ENCODE peak calls at places on chromosome 18, in four cellular contexts. T, G, C and O are unnamed samples.

GRCh38 chr18:48815581-48816324 is 135.0 kb downstream of the SMAD7 start:
- DNase-seq in T (peak; percentile 63), G (peak; percentile 68), C (no peak), O (no peak)

GRCh38 chr18:74373428-74373827 is 57.8 kb downstream of the C18orf63 start:
- DNase-seq in C (no peak), G (no peak), T (no peak), O (no peak)

GRCh38 chr18:57426187-57426586 is 9.0 kb upstream of the ONECUT2 start:
- DNase-seq in G (no peak), C (no peak), T (no peak), O (no peak)

GRCh38 chr18:70072678-70073077 is 125.0 kb upstream of the CD226 start:
- DNase-seq in T (peak; percentile 47), G (no peak), C (no peak), O (no peak)

GRCh38 chr18:3653263-3653858 is 203.4 kb downstream of the TGIF1 start:
- DNase-seq in G (no peak), C (no peak), T (no peak), O (no peak)

GRCh38 chr18:25896178-25896780 is 194.1 kb downstream of the SS18 start:
- DNase-seq in C (no peak), G (no peak), T (peak; percentile 41), O (no peak)

GRCh38 chr18:55998071-55998522 is 410.1 kb upstream of the TCF4 start:
- DNase-seq in T (peak; percentile 69), C (no peak), G (no peak), O (no peak)

GRCh38 chr18:4020026-4020425 is 435.1 kb downstream of the DLGAP1 start:
- DNase-seq in G (no peak), C (no peak), T (no peak), O (no peak)

GRCh38 chr18:51398104-51398503 is 200.6 kb upstream of the MEX3C start:
- DNase-seq in G (no peak), C (no peak), T (no peak), O (no peak)

GRCh38 chr18:9814431-9814830 is 71.3 kb upstream of the TXNDC2 start:
- DNase-seq in T (peak; percentile 94), G (no peak), C (no peak), O (no peak)

GRCh38 chr18:48139427-48140347 is 209.2 kb upstream of the SMAD2 start:
- DNase-seq in G (no peak), C (peak; percentile 71), T (no peak), O (no peak)

GRCh38 chr18:24118750-24119577 is 19.9 kb upstream of the CABYR start:
- DNase-seq in G (peak; percentile 82), C (peak; percentile 57), T (peak; percentile 56), O (peak; percentile 19)

GRCh38 chr18:9578306-9578705 is 36.1 kb downstream of the PPP4R1 start:
- DNase-seq in G (no peak), C (no peak), T (no peak), O (no peak)

GRCh38 chr18:23165271-23165670 is 30.0 kb downstream of the CABLES1 start:
- DNase-seq in T (no peak), C (no peak), G (no peak), O (no peak)

GRCh38 chr18:75087119-75088020 is 121.6 kb downstream of the PTGR3 start:
- DNase-seq in C (no peak), G (no peak), T (no peak), O (no peak)

GRCh38 chr18:23970161-23971153 is 44.1 kb upstream of the TTC39C start:
- DNase-seq in G (no peak), T (no peak), C (no peak), O (no peak)

GRCh38 chr18:500556-501405 is at the start of gene COLEC12:
- DNase-seq in C (peak; percentile 50), T (peak; percentile 42), G (no peak), O (no peak)

GRCh38 chr18:48709371-48709770 is 170.5 kb downstream of the CTIF start:
- DNase-seq in G (no peak), C (peak; percentile 42), T (no peak), O (no peak)

DNA sequence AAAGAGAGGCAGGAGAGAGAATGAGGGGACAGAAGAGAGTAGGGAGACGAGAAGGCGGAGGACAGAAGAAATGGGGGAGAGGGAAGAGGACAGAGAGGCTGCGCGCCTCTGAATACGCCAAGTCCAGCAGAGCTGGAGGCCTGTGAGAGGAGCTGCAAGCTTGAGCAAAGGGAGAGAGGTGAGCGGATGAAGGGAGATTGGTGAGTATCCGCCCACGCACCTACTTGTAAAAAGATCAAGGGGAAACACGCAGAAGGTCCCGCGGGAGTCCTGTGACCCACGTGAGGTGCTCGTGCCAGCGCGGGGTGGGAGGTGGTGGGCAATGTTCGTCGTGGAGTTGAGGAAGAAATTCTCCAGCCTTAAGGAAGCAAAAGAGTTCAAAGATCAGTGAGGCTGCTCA is 2.0 kb upstream of the NETO1 start:
- DNase-seq in T (no peak), G (no peak), C (no peak), O (no peak)
- H3K4me3 ChIP-seq in T (no peak overlapping the region), G (no peak overlapping the region), C (peak overlapping the region; percentile 62), O (no peak overlapping the region)

GRCh38 chr18:79971986-79972385 is 7.5 kb downstream of the HSBP1L1 start:
- DNase-seq in T (no peak), G (peak; percentile 12), C (no peak), O (no peak)
- H3K27ac ChIP-seq in T (no peak overlapping the region), G (no peak overlapping the region), C (no peak overlapping the region), O (no peak overlapping the region)

GRCh38 chr18:76161983-76162382 is 333.1 kb downstream of the ZNF516 start:
- DNase-seq in C (no peak), T (no peak), G (no peak), O (no peak)

GRCh38 chr18:76168206-76168605 is 326.8 kb downstream of the ZNF516 start:
- DNase-seq in C (no peak), T (no peak), G (no peak), O (no peak)

GRCh38 chr18:76167440-76167839 is 327.6 kb downstream of the ZNF516 start:
- DNase-seq in G (no peak), C (no peak), T (no peak), O (no peak)

DNA sequence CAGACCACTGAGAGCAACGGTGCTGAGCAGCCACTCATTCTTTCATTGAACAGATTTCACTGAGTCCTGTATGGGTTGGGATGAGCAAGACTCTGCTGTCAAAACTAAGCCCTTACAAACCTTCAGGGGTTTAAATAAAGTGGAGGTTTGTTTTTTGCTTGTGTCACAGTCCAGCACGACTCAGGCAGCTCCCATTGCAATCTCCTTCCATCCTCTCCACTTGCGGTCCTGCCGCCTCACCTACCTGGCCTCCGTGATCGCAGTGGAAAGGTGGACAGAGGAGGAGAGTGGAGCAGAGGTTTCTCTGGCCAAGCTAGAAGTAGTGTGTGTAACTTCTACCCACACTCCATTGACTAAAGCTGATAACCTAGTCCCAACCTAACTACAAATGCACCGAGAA is 332.2 kb downstream of the ZNF516 start:
- DNase-seq in C (no peak), T (no peak), G (no peak), O (no peak)
- H3K4me1 ChIP-seq in C (no peaks in the 10 kb centered on the region), T (no peaks in the 10 kb centered on the region), G (no peaks in the 10 kb centered on the region), O (no peaks in the 10 kb centered on the region)

DNA sequence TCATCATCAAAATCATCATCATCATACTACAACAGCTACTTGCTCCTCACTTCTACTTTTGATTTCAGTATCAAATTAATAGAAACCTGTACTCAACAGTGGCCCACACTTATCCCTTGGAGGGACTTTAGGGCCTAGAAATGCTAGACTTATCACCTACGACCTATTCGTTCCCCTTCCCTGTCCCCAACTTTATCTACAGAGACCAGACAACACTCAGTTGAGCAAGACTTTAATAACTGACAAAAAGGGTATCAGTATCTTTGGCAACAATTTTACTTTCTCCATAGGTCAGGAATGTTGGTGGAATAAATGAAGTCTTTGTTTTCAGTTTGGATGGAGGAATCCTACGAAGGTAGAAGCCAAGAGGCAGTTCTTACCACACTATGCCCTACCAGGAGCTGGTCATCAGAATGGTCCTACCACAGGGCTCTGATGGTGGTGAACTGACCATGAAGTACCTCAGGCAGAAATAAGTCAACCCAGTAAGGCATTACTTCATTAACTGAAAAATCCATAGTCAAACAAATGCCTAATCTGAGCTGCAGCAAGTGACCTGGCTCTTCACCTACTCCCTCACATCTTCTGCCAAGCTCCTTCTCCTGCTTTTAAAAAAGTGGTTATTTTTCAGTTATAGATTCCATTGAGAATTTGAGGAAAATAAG is 26.6 kb downstream of the MBD2 start:
- DNase-seq in C (no peak), G (no peak), T (no peak), O (no peak)
- H3K4me3 ChIP-seq in C (no peak overlapping the region), G (no peak overlapping the region), T (no peak overlapping the region), O (no peak overlapping the region)